ENCODE peak calls at places on chromosomes 2 and 18, in four cellular contexts. R is adrenal gland, D is NCI-H1092 treated with DMSO at 0.1 percent for 48 hours, F is NCI-H2081. C is an unnamed sample.

GRCh38 chr2:15963977-15964670 is 23.8 kb downstream of the MYCN start:
- DNase-seq in R (no peak), D (no peak), F (no peak), C (no peak)

GRCh38 chr2:122108186-122108585 is 352.7 kb downstream of the TSN start:
- DNase-seq in R (no peak), D (no peak), F (no peak), C (no peak)

GRCh38 chr2:15243762-15244161 is 317.4 kb downstream of the NBAS start:
- DNase-seq in R (no peak), D (no peak), F (no peak), C (peak)

GRCh38 chr2:16093639-16094447 is 153.5 kb downstream of the MYCN start:
- DNase-seq in R (peak), D (peak), F (no peak), C (no peak)

GRCh38 chr2:132598536-132598935 is 71.5 kb downstream of the LYPD1 start:
- DNase-seq in R (no peak), D (no peak), F (no peak), C (no peak)

GRCh38 chr2:181570833-181571661 is 85.9 kb downstream of the CERKL start:
- DNase-seq in R (no peak), D (no peak), F (no peak), C (peak)

GRCh38 chr2:230443540-230443939 is 27.5 kb downstream of the SP100 start:
- DNase-seq in R (no peak), D (no peak), F (no peak), C (no peak)

GRCh38 chr2:52145005-52145404 is 1113.1 kb upstream of the NRXN1 start:
- DNase-seq in R (no peak), D (no peak), F (no peak), C (no peak)

GRCh38 chr2:219707496-219708285 is 80.3 kb downstream of the SLC4A3 start:
- DNase-seq in R (no peak), D (no peak), F (no peak), C (no peak)

GRCh38 chr18:31723639-31723997 is 37.1 kb downstream of the SLC25A52 start:
- DNase-seq in R (no peak), D (no peak), F (no peak), C (no peak)

GRCh38 chr2:38375711-38376345 is 1.2 kb downstream of the ATL2 start:
- DNase-seq in R (peak), D (peak), F (no peak), C (peak)

GRCh38 chr2:12202702-12203101 is 456.3 kb downstream of the LPIN1 start:
- DNase-seq in R (no peak), D (no peak), F (no peak), C (no peak)

GRCh38 chr2:119546446-119546765 is 2.2 kb downstream of the CFAP221 start:
- DNase-seq in R (no peak), D (no peak), F (no peak), C (no peak)

GRCh38 chr2:83584674-83585073 is 874.4 kb downstream of the SUCLG1 start:
- DNase-seq in R (no peak), D (no peak), F (no peak), C (no peak)

GRCh38 chr18:74715865-74716712 is 118.4 kb downstream of the ZNF407 start:
- DNase-seq in R (no peak), D (no peak), F (no peak), C (no peak)

GRCh38 chr2:209563453-209563852 is 139.6 kb downstream of the MAP2 start:
- DNase-seq in R (no peak), D (no peak), F (no peak), C (no peak)

GRCh38 chr2:96147593-96148201 is 2.5 kb upstream of the DUSP2 start:
- DNase-seq in R (no peak), D (no peak), F (no peak), C (no peak)

GRCh38 chr2:118845843-118846666 is 1.4 kb downstream of the EN1 start:
- DNase-seq in R (no peak), D (no peak), F (no peak), C (no peak)

GRCh38 chr2:169961911-169962310 is 134.7 kb downstream of the UBR3 start:
- DNase-seq in R (no peak), D (no peak), F (no peak), C (no peak)

GRCh38 chr2:40725040-40725439 is 273.1 kb upstream of the SLC8A1 start:
- DNase-seq in R (no peak), D (no peak), F (no peak), C (no peak)

GRCh38 chr2:205767617-205768016 is 85.3 kb downstream of the NRP2 start:
- DNase-seq in R (no peak), D (no peak), F (no peak), C (no peak)

GRCh38 chr2:163733301-163733938 is 2.4 kb downstream of the FIGN start:
- DNase-seq in R (no peak), D (peak), F (no peak), C (peak)

GRCh38 chr2:108612514-108613183 is 78.4 kb downstream of the LIMS1 start:
- DNase-seq in R (no peak), D (no peak), F (no peak), C (no peak)

GRCh38 chr2:138602166-138602460 is 100.5 kb downstream of the SPOPL start:
- DNase-seq in R (no peak), D (peak), F (no peak), C (peak)

GRCh38 chr2:74696758-74697327 is 42.8 kb downstream of the SEMA4F start:
- DNase-seq in R (no peak), D (no peak), F (no peak), C (no peak)

GRCh38 chr2:189367343-189367742 is 73.9 kb upstream of the WDR75 start:
- DNase-seq in R (no peak), D (no peak), F (no peak), C (no peak)

GRCh38 chr2:187544371-187545080 is 9.7 kb downstream of the TFPI start:
- DNase-seq in R (no peak), D (no peak), F (no peak), C (no peak)

GRCh38 chr2:31428001-31428418 is 13.5 kb upstream of the XDH start:
- DNase-seq in R (no peak), D (no peak), F (no peak), C (no peak)

GRCh38 chr2:219269362-219270054 is 9.7 kb upstream of the DNAJB2 start:
- DNase-seq in R (peak), D (no peak), F (no peak), C (no peak)

GRCh38 chr18:39453882-39454281 is 1888.3 kb upstream of the CELF4 start:
- DNase-seq in R (peak), D (peak), F (no peak), C (no peak)

GRCh38 chr18:36325846-36326245 is 28.3 kb downstream of the FHOD3 start:
- DNase-seq in R (no peak), D (no peak), F (no peak), C (no peak)

GRCh38 chr18:61991201-61991600 is 98.4 kb upstream of the RNF152 start:
- DNase-seq in R (no peak), D (no peak), F (no peak), C (peak)

GRCh38 chr2:68734688-68735525 is at the start of gene ARHGAP25:
- DNase-seq in R (no peak), D (no peak), F (no peak), C (no peak)

GRCh38 chr2:28709101-28709500 is 42.5 kb upstream of the PPP1CB start:
- DNase-seq in R (no peak), D (no peak), F (no peak), C (no peak)

GRCh38 chr2:64296150-64296500 is 151.9 kb upstream of the PELI1 start:
- DNase-seq in R (no peak), D (no peak), F (no peak), C (no peak)

GRCh38 chr2:35963344-35963743 is 392.2 kb upstream of the CRIM1 start:
- DNase-seq in R (no peak), D (no peak), F (no peak), C (no peak)

GRCh38 chr2:191945623-191946022 is 98.7 kb upstream of the CAVIN2 start:
- DNase-seq in R (no peak), D (no peak), F (no peak), C (no peak)

GRCh38 chr2:66073166-66073565 is 361.8 kb upstream of the MEIS1 start:
- DNase-seq in R (no peak), D (no peak), F (no peak), C (no peak)

C was measured in NCI-H446.